ENCODE peak calls at places on chromosomes 2 and 18, in ten cellular contexts. Q is tibial artery, E is HepG2, I is astrocyte, K is heart right ventricle, O is PC-9, U is esophagus squamous epithelium, B is cardiac muscle cell, W is AG04450, Y is adrenal gland. P is an unnamed sample.

GRCh38 chr2:157488877-157489276 is 45.0 kb upstream of the CYTIP start:
- DNase-seq in Q (no peak), E (no peak), I (no peak), K (no peak), O (no peak), U (no peak), B (no peak), W (no peak), Y (no peak), P (no peak)

GRCh38 chr2:7792031-7792651 is 874.9 kb downstream of the RNF144A start:
- DNase-seq in Q (no peak), E (peak; percentile 18), I (no peak), K (no peak), O (no peak), U (no peak), B (no peak), W (no peak), Y (peak; percentile 65), P (no peak)

GRCh38 chr2:72938455-72938854 is 21.1 kb downstream of the EMX1 start:
- DNase-seq in Q (no peak), E (no peak), I (no peak), K (no peak), O (no peak), U (no peak), B (no peak), W (no peak), Y (no peak), P (no peak)

GRCh38 chr2:74532222-74532621 is 2.5 kb downstream of the HTRA2 start:
- DNase-seq in Q (no peak), E (peak; percentile 68), I (no peak), K (no peak), O (no peak), U (no peak), B (peak; percentile 68), W (no peak), Y (no peak), P (no peak)

GRCh38 chr2:119549236-119549635 is 5.0 kb downstream of the CFAP221 start:
- DNase-seq in Q (no peak), E (no peak), I (peak; percentile 73), K (no peak), O (no peak), U (no peak), B (peak; percentile 55), W (no peak), Y (no peak), P (no peak)

GRCh38 chr2:79935771-79936657 is 368.5 kb downstream of the LRRTM1 start:
- DNase-seq in Q (no peak), E (peak; percentile 67), I (peak; percentile 40), K (peak; percentile 24), O (peak; percentile 9), U (no peak), B (peak; percentile 73), W (peak; percentile 44), Y (peak; percentile 30), P (peak; percentile 33)

GRCh38 chr2:168152902-168153301 is 94.5 kb downstream of the STK39 start:
- DNase-seq in Q (no peak), E (peak; percentile 75), I (no peak), K (no peak), O (no peak), U (no peak), B (peak; percentile 28), W (no peak), Y (no peak), P (no peak)

GRCh38 chr18:32911660-32912284 is 138.9 kb upstream of the KLHL14 start:
- DNase-seq in Q (no peak), E (no peak), I (peak; percentile 81), K (no peak), O (no peak), U (no peak), B (no peak), W (no peak), Y (no peak), P (no peak)

GRCh38 chr2:31812051-31812798 is 198.6 kb downstream of the MEMO1 start:
- DNase-seq in Q (no peak), E (peak; percentile 93), I (no peak), K (no peak), O (peak; percentile 33), U (no peak), B (peak; percentile 8), W (no peak), Y (peak; percentile 75), P (peak; percentile 27)

GRCh38 chr2:109396338-109397180 is 217.2 kb downstream of the SEPTIN10 start:
- DNase-seq in Q (no peak), E (no peak), I (no peak), K (no peak), O (no peak), U (no peak), B (peak; percentile 18), W (no peak), Y (no peak), P (no peak)

GRCh38 chr2:207767461-207768167 is 2.1 kb downstream of the FZD5 start:
- DNase-seq in Q (peak; percentile 30), E (peak; percentile 76), I (no peak), K (no peak), O (peak; percentile 21), U (no peak), B (peak; percentile 41), W (no peak), Y (peak; percentile 32), P (no peak)

GRCh38 chr2:204180671-204181070 is 244.1 kb downstream of the ICOS start:
- DNase-seq in Q (no peak), E (no peak), I (no peak), K (no peak), O (no peak), U (no peak), B (no peak), W (no peak), Y (peak; percentile 4), P (no peak)

GRCh38 chr2:36667931-36668330 is 28.6 kb upstream of the VIT start:
- DNase-seq in Q (peak; percentile 29), E (no peak), I (no peak), K (peak; percentile 8), O (no peak), U (no peak), B (no peak), W (no peak), Y (no peak), P (no peak)

GRCh38 chr2:195535911-195536522 is 121.0 kb upstream of the SLC39A10 start:
- DNase-seq in Q (peak; percentile 64), E (no peak), I (no peak), K (peak; percentile 23), O (no peak), U (peak; percentile 31), B (no peak), W (no peak), Y (peak; percentile 47), P (no peak)

GRCh38 chr18:58635891-58636290 is 7.0 kb upstream of the ALPK2 start:
- DNase-seq in Q (no peak), E (no peak), I (peak; percentile 82), K (no peak), O (no peak), U (no peak), B (peak; percentile 70), W (peak; percentile 23), Y (no peak), P (peak; percentile 26)
- TF ChIP-seq CTCF in Q (no peak), E (no peak), I (no peak), K (no peak), O (no peak), U (no peak), B (no peak), W (peak; percentile 23), Y (no peak), P (no peak)

DNA sequence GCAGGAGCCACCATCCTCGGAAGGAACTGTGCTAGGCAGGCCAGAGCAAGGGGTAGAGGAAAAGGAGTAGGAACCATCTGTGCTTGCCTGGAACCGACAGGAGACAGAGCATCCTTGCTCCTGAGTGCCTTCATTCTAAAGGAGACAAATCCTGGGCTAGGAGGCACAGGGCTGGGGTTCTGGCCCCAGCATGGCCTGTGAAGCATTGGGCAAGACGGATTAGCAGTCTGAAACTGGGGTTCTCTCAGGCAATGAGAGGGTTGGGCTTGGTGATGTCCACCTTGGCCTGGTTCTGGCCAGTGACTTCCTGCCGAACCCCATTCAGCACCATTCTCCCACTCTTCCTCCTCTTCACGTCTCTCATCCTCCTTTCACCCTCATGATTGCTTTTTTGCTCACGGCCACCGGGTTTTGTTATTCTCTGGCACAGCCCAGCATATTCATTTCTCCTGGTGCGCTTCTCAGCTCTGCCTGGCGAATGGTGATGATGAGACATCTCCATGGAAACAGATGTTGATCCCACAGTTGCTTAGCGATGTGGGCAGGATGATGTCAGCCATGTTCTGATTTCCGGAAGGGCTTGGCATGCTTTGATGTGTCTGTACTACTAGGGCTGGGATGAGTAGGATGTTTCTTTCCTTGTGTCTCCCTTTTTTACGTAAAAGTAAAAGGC is 127.7 kb downstream of the CAPN13 start:
- DNase-seq in Q (no peak), E (no peak), I (peak; percentile 66), K (no peak), O (no peak), U (no peak), B (peak; percentile 48), W (no peak), Y (no peak), P (peak; percentile 14)
- H3K4me3 ChIP-seq in Q (no peak overlapping the region), E (no peak overlapping the region), I (no peak overlapping the region), K (no peak overlapping the region), O (no peak overlapping the region), U (no peak overlapping the region), B (no peak overlapping the region), W (no peak overlapping the region), Y (no peak overlapping the region), P (no peak overlapping the region)

GRCh38 chr2:45856391-45857055 is 205.0 kb downstream of the PRKCE start:
- DNase-seq in Q (no peak), E (no peak), I (no peak), K (no peak), O (no peak), U (no peak), B (no peak), W (no peak), Y (no peak), P (no peak)

GRCh38 chr2:45855374-45855773 is 203.9 kb downstream of the PRKCE start:
- DNase-seq in Q (no peak), E (no peak), I (no peak), K (no peak), O (no peak), U (no peak), B (peak; percentile 42), W (no peak), Y (no peak), P (no peak)

GRCh38 chr2:45859682-45860081 is 208.2 kb downstream of the PRKCE start:
- DNase-seq in Q (no peak), E (no peak), I (no peak), K (no peak), O (no peak), U (no peak), B (no peak), W (no peak), Y (no peak), P (no peak)

GRCh38 chr2:45857848-45858520 is 206.5 kb downstream of the PRKCE start:
- DNase-seq in Q (no peak), E (no peak), I (no peak), K (no peak), O (no peak), U (no peak), B (no peak), W (no peak), Y (no peak), P (no peak)

GRCh38 chr2:45857206-45857605 is 205.7 kb downstream of the PRKCE start:
- DNase-seq in Q (no peak), E (no peak), I (no peak), K (no peak), O (no peak), U (no peak), B (no peak), W (no peak), Y (no peak), P (no peak)
- H3K27ac ChIP-seq in Q (no peak overlapping the region), E (no peak overlapping the region), I (no peak overlapping the region), K (no peak overlapping the region), O (no peak overlapping the region), U (no peak overlapping the region), B (no peak overlapping the region), W (no peak overlapping the region), Y (no peak overlapping the region), P (no peak overlapping the region)

GRCh38 chr2:232843860-232844259 is 26.2 kb upstream of the SNORC start:
- DNase-seq in Q (no peak), E (no peak), I (no peak), K (peak; percentile 12), O (no peak), U (no peak), B (no peak), W (no peak), Y (no peak), P (no peak)
- TF ChIP-seq CTCF in Q (no peak), E (peak; percentile 29), I (no peak), K (peak; percentile 41), O (peak; percentile 28), U (no peak), B (peak; percentile 5), W (peak; percentile 32), Y (no peak), P (peak; percentile 43)